ENCODE peak calls at places on chromosomes 16 and 17, in nine cellular contexts. One of them, this sample, is unnamed.

GRCh38 chr16:30009990-30010816 is 624 bp downstream of the DOC2A start:
- DNase-seq in cardiac muscle cell: no peak
- DNase-seq in BJ: no peak
- DNase-seq in right cardiac atrium: peak
- DNase-seq in lung: no peak
- DNase-seq in C1 segment of cervical spinal cord: no peak
- DNase-seq in NCI-H1092 treated with DMSO at 0.1 percent for 48 hours: no peak
- DNase-seq in activated T-helper 9 cell treated with anti-CD3 and anti-CD28 coated beads, Interleukin-2, amount 50 U/mL, for 16 hours: no peak
- DNase-seq in neural progenitor cell: no peak
- DNase-seq in this sample: no peak

GRCh38 chr16:4415538-4416199 is 727 bp downstream of the CORO7 start:
- DNase-seq in cardiac muscle cell: peak
- DNase-seq in BJ: no peak
- DNase-seq in right cardiac atrium: peak
- DNase-seq in lung: peak
- DNase-seq in C1 segment of cervical spinal cord: peak
- DNase-seq in NCI-H1092 treated with DMSO at 0.1 percent for 48 hours: peak
- DNase-seq in activated T-helper 9 cell treated with anti-CD3 and anti-CD28 coated beads, Interleukin-2, amount 50 U/mL, for 16 hours: peak
- DNase-seq in neural progenitor cell: peak
- DNase-seq in this sample: no peak

GRCh38 chr16:54722210-54722676 is 208.4 kb upstream of the IRX5 start:
- DNase-seq in cardiac muscle cell: no peak
- DNase-seq in BJ: no peak
- DNase-seq in right cardiac atrium: no peak
- DNase-seq in lung: no peak
- DNase-seq in C1 segment of cervical spinal cord: no peak
- DNase-seq in NCI-H1092 treated with DMSO at 0.1 percent for 48 hours: no peak
- DNase-seq in activated T-helper 9 cell treated with anti-CD3 and anti-CD28 coated beads, Interleukin-2, amount 50 U/mL, for 16 hours: no peak
- DNase-seq in neural progenitor cell: no peak
- DNase-seq in this sample: no peak

GRCh38 chr17:29618272-29619065 is 4.2 kb downstream of the CORO6 start:
- DNase-seq in cardiac muscle cell: no peak
- DNase-seq in BJ: no peak
- DNase-seq in right cardiac atrium: peak
- DNase-seq in lung: no peak
- DNase-seq in C1 segment of cervical spinal cord: no peak
- DNase-seq in NCI-H1092 treated with DMSO at 0.1 percent for 48 hours: no peak
- DNase-seq in activated T-helper 9 cell treated with anti-CD3 and anti-CD28 coated beads, Interleukin-2, amount 50 U/mL, for 16 hours: no peak
- DNase-seq in neural progenitor cell: no peak
- DNase-seq in this sample: no peak

GRCh38 chr17:57627591-57627990 is 117.5 kb downstream of the CCDC182 start:
- DNase-seq in cardiac muscle cell: no peak
- DNase-seq in BJ: no peak
- DNase-seq in right cardiac atrium: no peak
- DNase-seq in lung: no peak
- DNase-seq in C1 segment of cervical spinal cord: no peak
- DNase-seq in NCI-H1092 treated with DMSO at 0.1 percent for 48 hours: no peak
- DNase-seq in activated T-helper 9 cell treated with anti-CD3 and anti-CD28 coated beads, Interleukin-2, amount 50 U/mL, for 16 hours: no peak
- DNase-seq in neural progenitor cell: no peak
- DNase-seq in this sample: no peak

GRCh38 chr17:4537451-4538235 is 17.5 kb downstream of the MYBBP1A start:
- DNase-seq in cardiac muscle cell: no peak
- DNase-seq in BJ: no peak
- DNase-seq in right cardiac atrium: peak
- DNase-seq in lung: no peak
- DNase-seq in C1 segment of cervical spinal cord: peak
- DNase-seq in NCI-H1092 treated with DMSO at 0.1 percent for 48 hours: no peak
- DNase-seq in activated T-helper 9 cell treated with anti-CD3 and anti-CD28 coated beads, Interleukin-2, amount 50 U/mL, for 16 hours: no peak
- DNase-seq in neural progenitor cell: no peak
- DNase-seq in this sample: no peak

GRCh38 chr16:15482068-15482747 is 47.8 kb downstream of the BMERB1 start:
- DNase-seq in cardiac muscle cell: no peak
- DNase-seq in BJ: peak
- DNase-seq in right cardiac atrium: no peak
- DNase-seq in lung: peak
- DNase-seq in C1 segment of cervical spinal cord: no peak
- DNase-seq in NCI-H1092 treated with DMSO at 0.1 percent for 48 hours: no peak
- DNase-seq in activated T-helper 9 cell treated with anti-CD3 and anti-CD28 coated beads, Interleukin-2, amount 50 U/mL, for 16 hours: no peak
- DNase-seq in neural progenitor cell: no peak
- DNase-seq in this sample: no peak

GRCh38 chr16:75432828-75433731 is at the start of gene CFDP1:
- DNase-seq in cardiac muscle cell: peak
- DNase-seq in BJ: peak
- DNase-seq in right cardiac atrium: peak
- DNase-seq in lung: peak
- DNase-seq in C1 segment of cervical spinal cord: peak
- DNase-seq in NCI-H1092 treated with DMSO at 0.1 percent for 48 hours: peak
- DNase-seq in activated T-helper 9 cell treated with anti-CD3 and anti-CD28 coated beads, Interleukin-2, amount 50 U/mL, for 16 hours: peak
- DNase-seq in neural progenitor cell: peak
- DNase-seq in this sample: peak

GRCh38 chr17:4043862-4044261 is 79.6 kb upstream of the ATP2A3 start:
- DNase-seq in cardiac muscle cell: no peak
- DNase-seq in BJ: no peak
- DNase-seq in right cardiac atrium: peak
- DNase-seq in lung: no peak
- DNase-seq in C1 segment of cervical spinal cord: no peak
- DNase-seq in NCI-H1092 treated with DMSO at 0.1 percent for 48 hours: no peak
- DNase-seq in activated T-helper 9 cell treated with anti-CD3 and anti-CD28 coated beads, Interleukin-2, amount 50 U/mL, for 16 hours: peak
- DNase-seq in neural progenitor cell: no peak
- DNase-seq in this sample: no peak

GRCh38 chr16:81873843-81874752 is 95.0 kb downstream of the PLCG2 start:
- DNase-seq in cardiac muscle cell: peak
- DNase-seq in BJ: no peak
- DNase-seq in right cardiac atrium: peak
- DNase-seq in lung: peak
- DNase-seq in C1 segment of cervical spinal cord: peak
- DNase-seq in NCI-H1092 treated with DMSO at 0.1 percent for 48 hours: no peak
- DNase-seq in activated T-helper 9 cell treated with anti-CD3 and anti-CD28 coated beads, Interleukin-2, amount 50 U/mL, for 16 hours: no peak
- DNase-seq in neural progenitor cell: peak
- DNase-seq in this sample: no peak

GRCh38 chr17:4591529-4591928 is 7.2 kb downstream of the SMTNL2 start:
- DNase-seq in cardiac muscle cell: no peak
- DNase-seq in BJ: no peak
- DNase-seq in right cardiac atrium: peak
- DNase-seq in lung: no peak
- DNase-seq in C1 segment of cervical spinal cord: no peak
- DNase-seq in NCI-H1092 treated with DMSO at 0.1 percent for 48 hours: no peak
- DNase-seq in activated T-helper 9 cell treated with anti-CD3 and anti-CD28 coated beads, Interleukin-2, amount 50 U/mL, for 16 hours: no peak
- DNase-seq in neural progenitor cell: no peak
- DNase-seq in this sample: no peak

GRCh38 chr17:49496866-49497146 is 1.7 kb downstream of the NGFR start:
- DNase-seq in cardiac muscle cell: no peak
- DNase-seq in BJ: no peak
- DNase-seq in right cardiac atrium: no peak
- DNase-seq in lung: no peak
- DNase-seq in C1 segment of cervical spinal cord: no peak
- DNase-seq in NCI-H1092 treated with DMSO at 0.1 percent for 48 hours: no peak
- DNase-seq in activated T-helper 9 cell treated with anti-CD3 and anti-CD28 coated beads, Interleukin-2, amount 50 U/mL, for 16 hours: no peak
- DNase-seq in neural progenitor cell: no peak
- DNase-seq in this sample: no peak

GRCh38 chr17:32875904-32876413 is 965 bp downstream of the MYO1D start:
- DNase-seq in cardiac muscle cell: no peak
- DNase-seq in BJ: no peak
- DNase-seq in right cardiac atrium: no peak
- DNase-seq in lung: no peak
- DNase-seq in C1 segment of cervical spinal cord: no peak
- DNase-seq in NCI-H1092 treated with DMSO at 0.1 percent for 48 hours: peak
- DNase-seq in activated T-helper 9 cell treated with anti-CD3 and anti-CD28 coated beads, Interleukin-2, amount 50 U/mL, for 16 hours: no peak
- DNase-seq in neural progenitor cell: no peak
- DNase-seq in this sample: no peak

GRCh38 chr17:8031261-8031661 is 7.6 kb upstream of the ALOX15B start:
- DNase-seq in cardiac muscle cell: no peak
- DNase-seq in BJ: no peak
- DNase-seq in right cardiac atrium: no peak
- DNase-seq in lung: no peak
- DNase-seq in C1 segment of cervical spinal cord: no peak
- DNase-seq in NCI-H1092 treated with DMSO at 0.1 percent for 48 hours: no peak
- DNase-seq in activated T-helper 9 cell treated with anti-CD3 and anti-CD28 coated beads, Interleukin-2, amount 50 U/mL, for 16 hours: no peak
- DNase-seq in neural progenitor cell: no peak
- DNase-seq in this sample: no peak

GRCh38 chr17:79945591-79946255 is 89.9 kb downstream of the TBC1D16 start:
- DNase-seq in cardiac muscle cell: no peak
- DNase-seq in BJ: no peak
- DNase-seq in right cardiac atrium: peak
- DNase-seq in lung: no peak
- DNase-seq in C1 segment of cervical spinal cord: no peak
- DNase-seq in NCI-H1092 treated with DMSO at 0.1 percent for 48 hours: no peak
- DNase-seq in activated T-helper 9 cell treated with anti-CD3 and anti-CD28 coated beads, Interleukin-2, amount 50 U/mL, for 16 hours: no peak
- DNase-seq in neural progenitor cell: no peak
- DNase-seq in this sample: no peak

GRCh38 chr16:20952144-20952797 is 51.7 kb downstream of the LYRM1 start:
- DNase-seq in cardiac muscle cell: no peak
- DNase-seq in BJ: no peak
- DNase-seq in right cardiac atrium: no peak
- DNase-seq in lung: no peak
- DNase-seq in C1 segment of cervical spinal cord: no peak
- DNase-seq in NCI-H1092 treated with DMSO at 0.1 percent for 48 hours: peak
- DNase-seq in activated T-helper 9 cell treated with anti-CD3 and anti-CD28 coated beads, Interleukin-2, amount 50 U/mL, for 16 hours: no peak
- DNase-seq in neural progenitor cell: no peak
- DNase-seq in this sample: no peak

GRCh38 chr17:58398574-58399266 is 18.6 kb downstream of the RNF43 start:
- DNase-seq in cardiac muscle cell: no peak
- DNase-seq in BJ: no peak
- DNase-seq in right cardiac atrium: no peak
- DNase-seq in lung: no peak
- DNase-seq in C1 segment of cervical spinal cord: no peak
- DNase-seq in NCI-H1092 treated with DMSO at 0.1 percent for 48 hours: no peak
- DNase-seq in activated T-helper 9 cell treated with anti-CD3 and anti-CD28 coated beads, Interleukin-2, amount 50 U/mL, for 16 hours: no peak
- DNase-seq in neural progenitor cell: no peak
- DNase-seq in this sample: no peak

GRCh38 chr17:49362723-49363117 is 670 bp upstream of the ZNF652 start:
- DNase-seq in cardiac muscle cell: no peak
- DNase-seq in BJ: no peak
- DNase-seq in right cardiac atrium: no peak
- DNase-seq in lung: no peak
- DNase-seq in C1 segment of cervical spinal cord: no peak
- DNase-seq in NCI-H1092 treated with DMSO at 0.1 percent for 48 hours: no peak
- DNase-seq in activated T-helper 9 cell treated with anti-CD3 and anti-CD28 coated beads, Interleukin-2, amount 50 U/mL, for 16 hours: no peak
- DNase-seq in neural progenitor cell: no peak
- DNase-seq in this sample: no peak

GRCh38 chr16:11320170-11320569 is 25.1 kb upstream of the RMI2 start:
- DNase-seq in cardiac muscle cell: no peak
- DNase-seq in BJ: no peak
- DNase-seq in right cardiac atrium: no peak
- DNase-seq in lung: no peak
- DNase-seq in C1 segment of cervical spinal cord: no peak
- DNase-seq in NCI-H1092 treated with DMSO at 0.1 percent for 48 hours: no peak
- DNase-seq in activated T-helper 9 cell treated with anti-CD3 and anti-CD28 coated beads, Interleukin-2, amount 50 U/mL, for 16 hours: no peak
- DNase-seq in neural progenitor cell: no peak
- DNase-seq in this sample: no peak

GRCh38 chr17:73142763-73143395 is 21.9 kb upstream of the SSTR2 start:
- DNase-seq in cardiac muscle cell: no peak
- DNase-seq in BJ: no peak
- DNase-seq in right cardiac atrium: no peak
- DNase-seq in lung: no peak
- DNase-seq in C1 segment of cervical spinal cord: no peak
- DNase-seq in NCI-H1092 treated with DMSO at 0.1 percent for 48 hours: no peak
- DNase-seq in activated T-helper 9 cell treated with anti-CD3 and anti-CD28 coated beads, Interleukin-2, amount 50 U/mL, for 16 hours: no peak
- DNase-seq in neural progenitor cell: no peak
- DNase-seq in this sample: no peak

GRCh38 chr16:85004587-85005205 is 6.6 kb downstream of the ZDHHC7 start:
- DNase-seq in cardiac muscle cell: no peak
- DNase-seq in BJ: peak
- DNase-seq in right cardiac atrium: no peak
- DNase-seq in lung: peak
- DNase-seq in C1 segment of cervical spinal cord: no peak
- DNase-seq in NCI-H1092 treated with DMSO at 0.1 percent for 48 hours: no peak
- DNase-seq in activated T-helper 9 cell treated with anti-CD3 and anti-CD28 coated beads, Interleukin-2, amount 50 U/mL, for 16 hours: no peak
- DNase-seq in neural progenitor cell: no peak
- DNase-seq in this sample: no peak

GRCh38 chr16:82070656-82071369 is 35.8 kb downstream of the HSD17B2 start:
- DNase-seq in cardiac muscle cell: no peak
- DNase-seq in BJ: peak
- DNase-seq in right cardiac atrium: no peak
- DNase-seq in lung: no peak
- DNase-seq in C1 segment of cervical spinal cord: no peak
- DNase-seq in NCI-H1092 treated with DMSO at 0.1 percent for 48 hours: no peak
- DNase-seq in activated T-helper 9 cell treated with anti-CD3 and anti-CD28 coated beads, Interleukin-2, amount 50 U/mL, for 16 hours: no peak
- DNase-seq in neural progenitor cell: no peak
- DNase-seq in this sample: no peak

This sample was measured in right atrium auricular region.